ENCODE peak calls at places on chromosomes 5 and 9, in nine cellular contexts. One of them, this sample, is unnamed. For H3K27me3 and H3K4me1, the result is how much of the 10 kb centered on the place peaks cover.

GRCh38 chr9:108609227-108609894 is 246.4 kb downstream of the ACTL7B start:
- DNase-seq in breast epithelium: no peak
- DNase-seq in gastrocnemius medialis: no peak
- DNase-seq in psoas muscle: no peak
- DNase-seq in small intestine: no peak
- DNase-seq in fibroblast of lung: peak
- DNase-seq in colonic mucosa: no peak
- DNase-seq in left ventricle myocardium inferior: no peak
- DNase-seq in IMR-90: no peak
- DNase-seq in this sample: peak

GRCh38 chr5:103849934-103850333 is 287.3 kb upstream of the NUDT12 start:
- DNase-seq in breast epithelium: no peak
- DNase-seq in gastrocnemius medialis: no peak
- DNase-seq in psoas muscle: no peak
- DNase-seq in small intestine: no peak
- DNase-seq in fibroblast of lung: peak
- DNase-seq in colonic mucosa: no peak
- DNase-seq in left ventricle myocardium inferior: no peak
- DNase-seq in IMR-90: peak
- DNase-seq in this sample: peak

GRCh38 chr5:150177721-150178120 is 11.1 kb downstream of the CDX1 start:
- DNase-seq in breast epithelium: no peak
- DNase-seq in gastrocnemius medialis: no peak
- DNase-seq in psoas muscle: no peak
- DNase-seq in small intestine: no peak
- DNase-seq in fibroblast of lung: no peak
- DNase-seq in colonic mucosa: no peak
- DNase-seq in left ventricle myocardium inferior: no peak
- DNase-seq in IMR-90: no peak
- DNase-seq in this sample: no peak

GRCh38 chr5:3182477-3182876 is 413.2 kb upstream of the IRX1 start:
- DNase-seq in breast epithelium: no peak
- DNase-seq in gastrocnemius medialis: no peak
- DNase-seq in psoas muscle: no peak
- DNase-seq in small intestine: no peak
- DNase-seq in fibroblast of lung: no peak
- DNase-seq in colonic mucosa: no peak
- DNase-seq in left ventricle myocardium inferior: no peak
- DNase-seq in IMR-90: no peak
- DNase-seq in this sample: no peak

GRCh38 chr5:59542841-59543825 is 350.4 kb downstream of the PDE4D start:
- DNase-seq in breast epithelium: no peak
- DNase-seq in gastrocnemius medialis: peak
- DNase-seq in psoas muscle: peak
- DNase-seq in small intestine: peak
- DNase-seq in fibroblast of lung: peak
- DNase-seq in colonic mucosa: peak
- DNase-seq in left ventricle myocardium inferior: peak
- DNase-seq in IMR-90: no peak
- DNase-seq in this sample: no peak

GRCh38 chr9:93827545-93828330 is 127.4 kb downstream of the BARX1 start:
- DNase-seq in breast epithelium: no peak
- DNase-seq in gastrocnemius medialis: no peak
- DNase-seq in psoas muscle: peak
- DNase-seq in small intestine: peak
- DNase-seq in fibroblast of lung: peak
- DNase-seq in colonic mucosa: peak
- DNase-seq in left ventricle myocardium inferior: no peak
- DNase-seq in IMR-90: peak
- DNase-seq in this sample: no peak

GRCh38 chr9:30065888-30066287 is 2318.6 kb upstream of the ACO1 start:
- DNase-seq in breast epithelium: no peak
- DNase-seq in gastrocnemius medialis: no peak
- DNase-seq in psoas muscle: no peak
- DNase-seq in small intestine: no peak
- DNase-seq in fibroblast of lung: no peak
- DNase-seq in colonic mucosa: no peak
- DNase-seq in left ventricle myocardium inferior: no peak
- DNase-seq in IMR-90: no peak
- DNase-seq in this sample: no peak

GRCh38 chr9:136052991-136053756 is 41.9 kb downstream of the NACC2 start:
- DNase-seq in breast epithelium: no peak
- DNase-seq in gastrocnemius medialis: no peak
- DNase-seq in psoas muscle: no peak
- DNase-seq in small intestine: peak
- DNase-seq in fibroblast of lung: peak
- DNase-seq in colonic mucosa: no peak
- DNase-seq in left ventricle myocardium inferior: no peak
- DNase-seq in IMR-90: no peak
- DNase-seq in this sample: no peak

GRCh38 chr5:170132642-170133448 is 27.1 kb downstream of the FOXI1 start:
- DNase-seq in breast epithelium: no peak
- DNase-seq in gastrocnemius medialis: no peak
- DNase-seq in psoas muscle: no peak
- DNase-seq in small intestine: no peak
- DNase-seq in fibroblast of lung: peak
- DNase-seq in colonic mucosa: peak
- DNase-seq in left ventricle myocardium inferior: no peak
- DNase-seq in IMR-90: peak
- DNase-seq in this sample: no peak

GRCh38 chr5:24385070-24385469 is 259.7 kb downstream of the CDH10 start:
- DNase-seq in breast epithelium: no peak
- DNase-seq in gastrocnemius medialis: no peak
- DNase-seq in psoas muscle: no peak
- DNase-seq in small intestine: no peak
- DNase-seq in fibroblast of lung: no peak
- DNase-seq in colonic mucosa: no peak
- DNase-seq in left ventricle myocardium inferior: no peak
- DNase-seq in IMR-90: no peak
- DNase-seq in this sample: no peak

DNA sequence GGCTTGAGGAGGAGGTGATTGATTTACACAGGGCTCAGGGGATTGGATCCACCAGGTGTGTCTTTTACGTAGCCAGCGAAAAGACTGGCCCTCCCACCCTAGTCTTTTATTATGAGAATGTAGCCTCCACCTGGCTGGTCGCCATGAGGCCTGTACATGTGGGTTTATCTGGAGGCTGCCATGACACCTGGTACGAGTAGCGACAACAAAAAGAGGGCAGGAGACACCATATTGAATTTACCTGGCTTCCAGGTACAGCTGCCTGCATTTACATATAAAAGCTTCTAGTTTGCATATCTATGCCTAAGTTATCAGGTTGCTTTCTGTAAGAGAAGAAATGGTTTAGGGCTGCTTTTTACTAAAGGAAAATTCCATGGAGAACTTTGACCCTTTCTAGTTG is 1173.7 kb upstream of the SEMA6A start:
- DNase-seq in breast epithelium: no peak
- DNase-seq in gastrocnemius medialis: no peak
- DNase-seq in psoas muscle: no peak
- DNase-seq in small intestine: no peak
- DNase-seq in fibroblast of lung: no peak
- DNase-seq in colonic mucosa: no peak
- DNase-seq in left ventricle myocardium inferior: no peak
- DNase-seq in IMR-90: no peak
- DNase-seq in this sample: no peak
- H3K27ac ChIP-seq in breast epithelium: no peak
- H3K27ac ChIP-seq in gastrocnemius medialis: no peak
- H3K27ac ChIP-seq in psoas muscle: no peak
- H3K27ac ChIP-seq in small intestine: no peak
- H3K27ac ChIP-seq in fibroblast of lung: no peak
- H3K27ac ChIP-seq in colonic mucosa: no peak
- H3K27ac ChIP-seq in left ventricle myocardium inferior: no peak
- H3K27ac ChIP-seq in IMR-90: no peak
- H3K27ac ChIP-seq in this sample: no peak

GRCh38 chr5:93609756-93610155 is 26.7 kb downstream of the NR2F1 start:
- DNase-seq in breast epithelium: no peak
- DNase-seq in gastrocnemius medialis: no peak
- DNase-seq in psoas muscle: no peak
- DNase-seq in small intestine: no peak
- DNase-seq in fibroblast of lung: no peak
- DNase-seq in colonic mucosa: no peak
- DNase-seq in left ventricle myocardium inferior: no peak
- DNase-seq in IMR-90: no peak
- DNase-seq in this sample: no peak

GRCh38 chr5:93607367-93608258 is 24.6 kb downstream of the NR2F1 start:
- DNase-seq in breast epithelium: no peak
- DNase-seq in gastrocnemius medialis: no peak
- DNase-seq in psoas muscle: no peak
- DNase-seq in small intestine: peak
- DNase-seq in fibroblast of lung: peak
- DNase-seq in colonic mucosa: no peak
- DNase-seq in left ventricle myocardium inferior: no peak
- DNase-seq in IMR-90: peak
- DNase-seq in this sample: peak

GRCh38 chr5:93611510-93611899 is 28.5 kb downstream of the NR2F1 start:
- DNase-seq in breast epithelium: no peak
- DNase-seq in gastrocnemius medialis: no peak
- DNase-seq in psoas muscle: no peak
- DNase-seq in small intestine: no peak
- DNase-seq in fibroblast of lung: no peak
- DNase-seq in colonic mucosa: no peak
- DNase-seq in left ventricle myocardium inferior: no peak
- DNase-seq in IMR-90: no peak
- DNase-seq in this sample: no peak

GRCh38 chr5:93611900-93612898 is 29.2 kb downstream of the NR2F1 start:
- DNase-seq in breast epithelium: no peak
- DNase-seq in gastrocnemius medialis: no peak
- DNase-seq in psoas muscle: peak
- DNase-seq in small intestine: peak
- DNase-seq in fibroblast of lung: peak
- DNase-seq in colonic mucosa: no peak
- DNase-seq in left ventricle myocardium inferior: no peak
- DNase-seq in IMR-90: peak
- DNase-seq in this sample: peak

GRCh38 chr5:93610581-93611167 is 27.7 kb downstream of the NR2F1 start:
- DNase-seq in breast epithelium: no peak
- DNase-seq in gastrocnemius medialis: no peak
- DNase-seq in psoas muscle: no peak
- DNase-seq in small intestine: no peak
- DNase-seq in fibroblast of lung: no peak
- DNase-seq in colonic mucosa: no peak
- DNase-seq in left ventricle myocardium inferior: no peak
- DNase-seq in IMR-90: no peak
- DNase-seq in this sample: no peak
- H3K27me3 ChIP-seq in breast epithelium: under half
- H3K27me3 ChIP-seq in gastrocnemius medialis: half or more
- H3K27me3 ChIP-seq in psoas muscle: under half
- H3K27me3 ChIP-seq in small intestine: under half
- H3K27me3 ChIP-seq in fibroblast of lung: under half
- H3K27me3 ChIP-seq in colonic mucosa: half or more
- H3K27me3 ChIP-seq in left ventricle myocardium inferior: half or more
- H3K27me3 ChIP-seq in IMR-90: under half
- H3K27me3 ChIP-seq in this sample: half or more

DNA sequence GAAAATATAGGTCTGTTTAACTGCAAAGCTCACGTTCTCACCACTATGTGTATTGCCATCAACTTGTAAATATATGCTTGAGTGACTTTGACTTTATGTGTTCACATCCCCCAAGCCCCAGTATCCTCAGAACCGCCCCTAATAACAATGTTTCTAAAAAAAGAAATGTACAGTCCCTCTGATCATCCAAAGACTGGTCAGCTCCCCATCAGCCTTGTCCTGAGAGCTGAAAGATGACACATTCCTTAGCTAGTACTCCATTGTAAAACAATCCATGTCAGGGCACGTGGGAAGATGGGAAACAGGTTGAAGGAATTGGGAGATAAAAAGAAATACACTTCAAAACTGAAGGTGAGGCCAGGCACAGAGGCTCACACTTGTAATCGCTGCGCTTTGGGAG is 279.4 kb upstream of the WWC1 start:
- DNase-seq in breast epithelium: no peak
- DNase-seq in gastrocnemius medialis: no peak
- DNase-seq in psoas muscle: no peak
- DNase-seq in small intestine: no peak
- DNase-seq in fibroblast of lung: no peak
- DNase-seq in colonic mucosa: no peak
- DNase-seq in left ventricle myocardium inferior: no peak
- DNase-seq in IMR-90: no peak
- DNase-seq in this sample: no peak
- H3K4me1 ChIP-seq in breast epithelium: under half
- H3K4me1 ChIP-seq in gastrocnemius medialis: under half
- H3K4me1 ChIP-seq in psoas muscle: under half
- H3K4me1 ChIP-seq in small intestine: under half
- H3K4me1 ChIP-seq in fibroblast of lung: under half
- H3K4me1 ChIP-seq in colonic mucosa: under half
- H3K4me1 ChIP-seq in left ventricle myocardium inferior: half or more
- H3K4me1 ChIP-seq in IMR-90: under half
- H3K4me1 ChIP-seq in this sample: under half

DNA sequence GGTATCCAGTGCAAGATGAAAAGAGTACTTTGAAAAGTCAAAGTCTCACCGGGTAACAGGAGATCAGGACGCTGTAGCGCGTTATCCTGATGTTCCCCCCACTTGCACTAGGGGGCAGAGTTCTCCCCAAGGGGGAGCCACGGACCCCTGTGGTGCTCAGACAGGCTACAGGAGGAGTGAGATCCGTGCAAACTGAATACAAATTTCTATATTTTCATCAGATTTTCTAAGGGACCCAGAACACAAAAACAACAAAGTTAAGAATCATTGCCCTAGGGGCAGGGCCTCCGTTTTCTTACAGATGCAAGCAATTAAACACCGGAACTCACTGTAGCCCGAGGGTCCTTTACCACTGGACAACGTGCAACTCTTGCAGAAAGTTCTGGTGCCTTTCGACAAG is 2.0 kb downstream of the MYO10 start:
- DNase-seq in breast epithelium: no peak
- DNase-seq in gastrocnemius medialis: no peak
- DNase-seq in psoas muscle: peak
- DNase-seq in small intestine: peak
- DNase-seq in fibroblast of lung: peak
- DNase-seq in colonic mucosa: peak
- DNase-seq in left ventricle myocardium inferior: peak
- DNase-seq in IMR-90: peak
- DNase-seq in this sample: no peak
- H3K27ac ChIP-seq in breast epithelium: no peak
- H3K27ac ChIP-seq in gastrocnemius medialis: no peak
- H3K27ac ChIP-seq in psoas muscle: no peak
- H3K27ac ChIP-seq in small intestine: no peak
- H3K27ac ChIP-seq in fibroblast of lung: peak
- H3K27ac ChIP-seq in colonic mucosa: no peak
- H3K27ac ChIP-seq in left ventricle myocardium inferior: no peak
- H3K27ac ChIP-seq in IMR-90: peak
- H3K27ac ChIP-seq in this sample: peak

GRCh38 chr5:6674421-6674820 is 38.8 kb upstream of the TENT4A start:
- DNase-seq in breast epithelium: no peak
- DNase-seq in gastrocnemius medialis: no peak
- DNase-seq in psoas muscle: no peak
- DNase-seq in small intestine: no peak
- DNase-seq in fibroblast of lung: no peak
- DNase-seq in colonic mucosa: no peak
- DNase-seq in left ventricle myocardium inferior: no peak
- DNase-seq in IMR-90: no peak
- DNase-seq in this sample: no peak
- H3K27me3 ChIP-seq in breast epithelium: under half
- H3K27me3 ChIP-seq in gastrocnemius medialis: under half
- H3K27me3 ChIP-seq in psoas muscle: under half
- H3K27me3 ChIP-seq in small intestine: under half
- H3K27me3 ChIP-seq in fibroblast of lung: under half
- H3K27me3 ChIP-seq in colonic mucosa: under half
- H3K27me3 ChIP-seq in left ventricle myocardium inferior: under half
- H3K27me3 ChIP-seq in IMR-90: under half
- H3K27me3 ChIP-seq in this sample: under half

DNA sequence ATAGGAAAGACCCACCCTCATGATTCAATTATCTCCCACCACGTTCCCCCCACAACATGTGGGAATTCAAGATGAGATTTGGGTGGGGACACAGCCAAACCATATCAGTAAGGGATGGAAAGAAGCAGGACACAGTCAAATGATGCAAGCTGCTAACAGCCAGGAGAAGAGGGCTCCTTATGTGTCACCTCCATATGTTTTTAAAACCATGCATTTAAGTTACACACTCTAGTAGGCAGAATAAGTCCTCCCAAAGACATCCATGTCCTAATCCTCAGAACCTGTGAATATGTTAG is 4.2 kb upstream of the TTC23L start:
- DNase-seq in breast epithelium: no peak
- DNase-seq in gastrocnemius medialis: no peak
- DNase-seq in psoas muscle: no peak
- DNase-seq in small intestine: no peak
- DNase-seq in fibroblast of lung: no peak
- DNase-seq in colonic mucosa: no peak
- DNase-seq in left ventricle myocardium inferior: no peak
- DNase-seq in IMR-90: no peak
- DNase-seq in this sample: no peak
- H3K4me1 ChIP-seq in breast epithelium: under half
- H3K4me1 ChIP-seq in gastrocnemius medialis: under half
- H3K4me1 ChIP-seq in psoas muscle: under half
- H3K4me1 ChIP-seq in small intestine: under half
- H3K4me1 ChIP-seq in fibroblast of lung: under half
- H3K4me1 ChIP-seq in colonic mucosa: under half
- H3K4me1 ChIP-seq in left ventricle myocardium inferior: under half
- H3K4me1 ChIP-seq in IMR-90: under half
- H3K4me1 ChIP-seq in this sample: under half